ENCODE peak calls at places on chromosomes 7 and 10, in ten cellular contexts. J is PC-3; W is K562; M is lower lobe of right lung; I is AG04450; N is right cardiac atrium; E is CD8-positive, alpha-beta T cell; T is IMR-90; S is ovary; Y is CD8-positive, alpha-beta memory T cell. U is an unnamed sample.

GRCh38 chr10:91389636-91390512 is 20.3 kb upstream of the HECTD2 start:
- DNase-seq in J (peak; percentile 71), W (peak; percentile 27), M (no peak), I (no peak), N (no peak), E (no peak), T (peak; percentile 71), S (no peak), Y (peak; percentile 61), U (no peak)

GRCh38 chr10:101777085-101777856 is 1.4 kb upstream of the FGF8 start:
- DNase-seq in J (no peak), W (no peak), M (no peak), I (no peak), N (no peak), E (no peak), T (no peak), S (no peak), Y (no peak), U (no peak)

GRCh38 chr7:954330-955238 is at the start of gene ADAP1:
- DNase-seq in J (peak; percentile 62), W (peak; percentile 62), M (peak; percentile 76), I (no peak), N (peak; percentile 41), E (no peak), T (peak; percentile 47), S (no peak), Y (peak; percentile 62), U (peak; percentile 51)

GRCh38 chr10:659710-660141 is 29.7 kb downstream of the DIP2C start:
- DNase-seq in J (no peak), W (no peak), M (no peak), I (peak; percentile 23), N (no peak), E (no peak), T (peak; percentile 87), S (no peak), Y (no peak), U (no peak)

GRCh38 chr7:137386966-137387365 is 43.4 kb upstream of the PTN start:
- DNase-seq in J (no peak), W (no peak), M (no peak), I (no peak), N (no peak), E (no peak), T (no peak), S (no peak), Y (no peak), U (no peak)

GRCh38 chr10:90779573-90779972 is 78.3 kb downstream of the HTR7 start:
- DNase-seq in J (peak; percentile 56), W (peak; percentile 9), M (no peak), I (no peak), N (no peak), E (no peak), T (peak; percentile 6), S (no peak), Y (no peak), U (no peak)

GRCh38 chr10:117175215-117175900 is 21.9 kb upstream of the KCNK18 start:
- DNase-seq in J (no peak), W (no peak), M (peak; percentile 61), I (no peak), N (peak; percentile 34), E (no peak), T (no peak), S (no peak), Y (no peak), U (peak; percentile 32)

GRCh38 chr10:1903982-1904381 is 166.7 kb upstream of the ADARB2 start:
- DNase-seq in J (no peak), W (no peak), M (no peak), I (no peak), N (no peak), E (no peak), T (no peak), S (no peak), Y (no peak), U (no peak)

GRCh38 chr7:84291756-84292155 is 97.2 kb upstream of the SEMA3A start:
- DNase-seq in J (no peak), W (no peak), M (no peak), I (no peak), N (no peak), E (no peak), T (no peak), S (no peak), Y (no peak), U (no peak)

GRCh38 chr10:123865880-123866279 is 25.7 kb downstream of the CPXM2 start:
- DNase-seq in J (no peak), W (no peak), M (no peak), I (no peak), N (no peak), E (no peak), T (no peak), S (no peak), Y (no peak), U (no peak)

GRCh38 chr7:102966450-102966849 is 53.6 kb downstream of the LRRC17 start:
- DNase-seq in J (no peak), W (no peak), M (no peak), I (no peak), N (no peak), E (no peak), T (no peak), S (no peak), Y (no peak), U (no peak)

GRCh38 chr10:132522521-132523411 is 14.8 kb upstream of the INPP5A start:
- DNase-seq in J (no peak), W (no peak), M (peak; percentile 34), I (no peak), N (no peak), E (no peak), T (no peak), S (no peak), Y (no peak), U (peak; percentile 8)

GRCh38 chr10:96612052-96612830 is 25.4 kb upstream of the TM9SF3 start:
- DNase-seq in J (peak; percentile 63), W (no peak), M (no peak), I (no peak), N (no peak), E (no peak), T (no peak), S (no peak), Y (no peak), U (no peak)

GRCh38 chr10:110076559-110077318 is 69.0 kb downstream of the ADD3 start:
- DNase-seq in J (peak; percentile 65), W (no peak), M (no peak), I (no peak), N (peak; percentile 58), E (no peak), T (peak; percentile 68), S (peak; percentile 38), Y (peak; percentile 58), U (no peak)

GRCh38 chr7:78601728-78602127 is 803.2 kb downstream of the PHTF2 start:
- DNase-seq in J (no peak), W (no peak), M (no peak), I (no peak), N (no peak), E (no peak), T (peak; percentile 34), S (no peak), Y (no peak), U (no peak)

GRCh38 chr10:133274751-133275682 is 1.7 kb downstream of the ADAM8 start:
- DNase-seq in J (peak; percentile 77), W (peak; percentile 53), M (peak; percentile 67), I (no peak), N (no peak), E (peak; percentile 55), T (no peak), S (no peak), Y (peak; percentile 71), U (no peak)

GRCh38 chr7:157875230-157876179 is 538.7 kb downstream of the DNAJB6 start:
- DNase-seq in J (peak; percentile 38), W (peak; percentile 66), M (no peak), I (no peak), N (peak; percentile 38), E (no peak), T (no peak), S (no peak), Y (peak; percentile 62), U (no peak)

DNA sequence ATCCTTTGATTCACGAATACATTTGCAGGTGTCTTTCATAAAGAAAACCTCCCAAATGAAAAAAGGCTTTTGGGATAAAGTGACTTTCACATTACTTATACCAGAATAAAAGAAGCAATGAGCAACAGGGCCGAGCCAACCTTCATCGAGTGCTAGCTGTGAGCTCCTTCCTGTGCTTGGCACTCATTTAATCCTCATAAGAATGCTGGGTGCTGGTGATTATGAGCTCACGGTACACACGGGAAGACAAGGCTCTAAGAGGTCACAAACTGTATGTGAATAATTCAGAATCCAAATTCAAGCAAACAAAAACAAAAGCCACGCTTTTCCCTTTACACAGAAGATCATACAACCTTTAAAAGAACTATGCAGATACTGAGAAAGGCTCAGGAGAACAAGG is 156.2 kb downstream of the COBL start:
- DNase-seq in J (no peak), W (no peak), M (no peak), I (no peak), N (no peak), E (no peak), T (no peak), S (no peak), Y (no peak), U (no peak)
- H3K4me3 ChIP-seq in J (no peak overlapping the region), W (no peak overlapping the region), M (no peak overlapping the region), I (no peak overlapping the region), N (no peak overlapping the region), E (no peak overlapping the region), T (no peak overlapping the region), S (no peak overlapping the region), Y (no peak overlapping the region), U (no peak overlapping the region)

GRCh38 chr10:124892031-124892430 is 49.9 kb upstream of the ZRANB1 start:
- DNase-seq in J (no peak), W (no peak), M (no peak), I (no peak), N (no peak), E (no peak), T (no peak), S (no peak), Y (no peak), U (no peak)
- H3K27ac ChIP-seq in J (no peak overlapping the region), W (no peak overlapping the region), M (no peak overlapping the region), I (no peak overlapping the region), N (no peak overlapping the region), E (no peak overlapping the region), T (no peak overlapping the region), S (no peak overlapping the region), Y (no peak overlapping the region), U (no peak overlapping the region)

GRCh38 chr10:122044713-122045112 is 55.8 kb downstream of the TACC2 start:
- DNase-seq in J (no peak), W (no peak), M (no peak), I (no peak), N (no peak), E (no peak), T (peak; percentile 53), S (no peak), Y (no peak), U (peak; percentile 46)
- H3K4me3 ChIP-seq in J (no peak overlapping the region), W (no peak overlapping the region), M (no peak overlapping the region), I (no peak overlapping the region), N (no peak overlapping the region), E (no peak overlapping the region), T (no peak overlapping the region), S (no peak overlapping the region), Y (no peak overlapping the region), U (no peak overlapping the region)

DNA sequence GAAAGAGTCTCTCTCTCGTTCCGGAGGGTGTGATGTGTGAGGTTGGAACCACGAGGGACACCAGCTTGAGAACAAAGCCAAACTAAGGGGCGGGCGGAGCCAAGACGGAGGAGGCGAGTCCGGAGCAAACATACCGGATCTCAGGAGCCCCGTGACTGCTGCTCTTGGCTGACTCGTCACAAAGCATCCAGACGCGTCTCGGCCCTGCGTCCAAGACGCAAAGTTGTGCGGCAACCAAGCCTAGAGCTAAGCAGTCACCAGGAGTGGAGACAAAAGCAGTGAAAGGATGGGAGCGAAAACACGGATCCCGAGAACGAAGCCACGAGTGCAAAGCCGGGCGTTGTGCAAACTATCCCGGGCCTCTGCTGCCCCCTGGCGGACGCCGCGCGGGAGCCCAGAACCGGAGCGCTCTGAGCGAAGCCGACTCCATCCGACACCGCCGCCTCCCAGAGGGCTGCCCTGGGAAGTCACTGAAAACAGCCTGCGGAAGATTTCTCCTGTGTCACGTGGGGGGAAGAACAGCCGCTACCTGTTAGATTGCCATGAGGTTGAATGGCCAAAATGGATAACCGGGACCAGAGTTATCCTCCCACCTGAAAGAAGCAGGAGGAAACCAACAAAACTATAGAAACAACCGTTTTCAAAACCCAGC is 46.4 kb upstream of the TMEM72 start:
- DNase-seq in J (peak; percentile 95), W (peak; percentile 93), M (peak; percentile 91), I (peak; percentile 58), N (peak; percentile 92), E (peak; percentile 62), T (peak; percentile 75), S (peak; percentile 88), Y (peak; percentile 79), U (peak; percentile 92)
- H3K27ac ChIP-seq in J (no peak overlapping the region), W (no peak overlapping the region), M (peak overlapping the region; percentile 4), I (peak overlapping the region; percentile 81), N (peak overlapping the region; percentile 21), E (no peak overlapping the region), T (peak overlapping the region; percentile 65), S (no peak overlapping the region), Y (no peak overlapping the region), U (peak overlapping the region; percentile 13)

U was measured in body of pancreas.